ENCODE peak calls at places on chromosomes 1 and 21, in four cellular contexts. T is osteocyte, O is BE2C, Z is nephron progenitor cell. C is an unnamed sample.

GRCh38 chr1:34425785-34426184 is 249.1 kb downstream of the C1orf94 start:
- DNase-seq in T (no peak), O (no peak), Z (no peak), C (no peak)

GRCh38 chr21:43866659-43867331 is 1.8 kb downstream of the AGPAT3 start:
- DNase-seq in T (no peak), O (no peak), Z (no peak), C (no peak)

GRCh38 chr1:207091185-207091906 is 2.7 kb downstream of the C4BPB start:
- DNase-seq in T (no peak), O (no peak), Z (no peak), C (no peak)

GRCh38 chr1:215900684-215901083 is 333.6 kb downstream of the KCTD3 start:
- DNase-seq in T (no peak), O (peak; percentile 48), Z (no peak), C (no peak)

GRCh38 chr1:24101796-24102580 is 9.9 kb downstream of the MYOM3 start:
- DNase-seq in T (no peak), O (peak; percentile 37), Z (no peak), C (no peak)

GRCh38 chr1:52098139-52098871 is 42.2 kb downstream of the BTF3L4 start:
- DNase-seq in T (no peak), O (no peak), Z (no peak), C (no peak)

GRCh38 chr1:115677570-115677969 is 35.8 kb downstream of the VANGL1 start:
- DNase-seq in T (no peak), O (no peak), Z (no peak), C (no peak)

GRCh38 chr1:32239790-32240139 is 7.3 kb upstream of the FAM167B start:
- DNase-seq in T (no peak), O (no peak), Z (peak; percentile 64), C (no peak)

GRCh38 chr1:1621682-1622577 is 6.6 kb downstream of the MIB2 start:
- DNase-seq in T (no peak), O (no peak), Z (no peak), C (no peak)

GRCh38 chr1:98898901-98899300 is 105.8 kb downstream of the PLPPR5 start:
- DNase-seq in T (no peak), O (no peak), Z (no peak), C (no peak)

GRCh38 chr1:41330588-41331545 is 30.4 kb upstream of the FOXO6 start:
- DNase-seq in T (peak; percentile 70), O (no peak), Z (peak; percentile 50), C (no peak)

GRCh38 chr21:36190736-36191135 is 34.1 kb downstream of the DOP1B start:
- DNase-seq in T (no peak), O (no peak), Z (no peak), C (no peak)
- TF ChIP-seq CTCF in T (no peak), O (no peak), Z (no peak), C (no peak)

GRCh38 chr1:228983661-228984060 is 248.4 kb downstream of the RHOU start:
- DNase-seq in T (no peak), O (no peak), Z (no peak), C (no peak)
- TF ChIP-seq CTCF in T (no peak), O (no peak), Z (no peak), C (no peak)

GRCh38 chr1:231423648-231424047 is 1.6 kb upstream of the EGLN1 start:
- DNase-seq in T (no peak), O (no peak), Z (no peak), C (no peak)

GRCh38 chr1:231421616-231421970 is 494 bp downstream of the EGLN1 start:
- DNase-seq in T (no peak), O (peak; percentile 65), Z (peak; percentile 61), C (no peak)

GRCh38 chr1:231422798-231423309 is 767 bp upstream of the EGLN1 start:
- DNase-seq in T (no peak), O (no peak), Z (no peak), C (no peak)

GRCh38 chr1:231420959-231421615 is 1.0 kb downstream of the EGLN1 start:
- DNase-seq in T (no peak), O (peak; percentile 55), Z (peak; percentile 59), C (peak; percentile 57)

GRCh38 chr1:231421971-231422797 is at the start of gene EGLN1:
- DNase-seq in T (peak; percentile 91), O (peak; percentile 92), Z (peak; percentile 87), C (peak; percentile 75)
- TF ChIP-seq CTCF in T (peak; percentile 47), O (peak; percentile 44), Z (no peak), C (peak; percentile 69)

DNA sequence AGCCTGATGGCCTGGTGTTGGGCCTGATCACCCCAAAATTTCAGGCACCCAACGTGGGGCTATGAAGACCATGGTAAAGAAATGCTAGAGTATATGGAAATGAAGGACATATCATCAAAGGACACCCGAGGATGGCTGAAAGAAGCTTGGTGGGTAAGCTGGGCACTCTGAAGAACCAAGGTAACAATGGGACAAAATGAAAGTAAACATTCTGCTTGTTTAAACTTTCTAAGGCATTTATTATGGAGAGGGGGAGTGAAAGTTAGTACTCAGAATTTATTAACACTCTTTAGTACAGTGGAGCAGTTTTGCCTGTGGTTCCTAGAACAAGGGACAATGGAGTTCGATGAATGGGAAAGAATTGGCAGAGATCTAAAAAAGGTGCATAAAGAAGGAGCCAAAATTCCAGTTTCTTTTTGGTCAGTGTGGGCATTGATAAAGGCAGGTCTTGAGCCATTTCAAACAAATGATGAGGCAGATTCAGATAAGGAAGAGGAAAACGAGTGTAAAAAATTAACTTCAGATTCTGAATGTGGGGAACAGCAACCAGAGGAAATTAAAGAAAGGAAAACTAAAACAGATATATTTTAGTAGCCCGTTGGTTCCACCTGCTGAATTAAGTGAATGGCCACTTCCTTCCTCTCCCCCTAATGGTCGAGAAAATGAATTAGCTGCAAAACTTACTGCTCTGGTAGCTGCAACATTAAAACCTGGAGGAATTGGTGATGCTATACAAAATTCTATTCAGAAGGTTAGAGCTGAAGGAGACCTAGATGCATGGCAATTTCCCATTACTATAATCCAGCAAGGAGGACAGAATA is 8.4 kb upstream of the PM20D1 start:
- DNase-seq in T (no peak), O (no peak), Z (no peak), C (no peak)
- TF ChIP-seq CTCF in T (no peak), O (no peak), Z (no peak), C (no peak)

GRCh38 chr1:221543529-221544120 is 198.3 kb downstream of the DUSP10 start:
- DNase-seq in T (no peak), O (no peak), Z (no peak), C (no peak)
- TF ChIP-seq CTCF in T (peak; percentile 62), O (peak; percentile 67), Z (peak; percentile 30), C (peak; percentile 72)

DNA sequence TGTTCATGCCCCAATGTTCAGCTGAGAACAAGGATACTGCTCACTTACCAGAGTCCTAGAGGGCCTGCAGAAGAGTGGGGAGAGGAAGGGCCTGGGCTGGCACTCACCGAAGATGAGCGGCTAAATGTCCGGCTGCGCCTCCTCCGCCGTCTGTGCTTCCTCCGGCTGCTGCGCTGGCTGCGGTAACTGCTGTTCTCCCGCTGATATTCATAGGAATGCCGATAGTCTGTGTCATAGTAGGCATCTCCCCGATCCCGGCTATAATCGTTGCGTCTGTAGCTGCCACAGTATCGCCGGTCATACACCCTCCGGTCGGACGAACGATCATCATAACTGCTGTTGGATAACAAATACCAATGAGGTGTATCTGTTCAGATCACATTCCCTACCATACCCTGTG is 3.9 kb downstream of the CLK2 start:
- DNase-seq in T (no peak), O (no peak), Z (no peak), C (no peak)
- TF ChIP-seq CTCF in T (no peak), O (no peak), Z (no peak), C (no peak)

GRCh38 chr1:101438359-101438758 is 201.5 kb downstream of the S1PR1 start:
- DNase-seq in T (no peak), O (peak; percentile 51), Z (no peak), C (no peak)
- TF ChIP-seq CTCF in T (no peak), O (peak; percentile 69), Z (peak; percentile 32), C (peak; percentile 45)

DNA sequence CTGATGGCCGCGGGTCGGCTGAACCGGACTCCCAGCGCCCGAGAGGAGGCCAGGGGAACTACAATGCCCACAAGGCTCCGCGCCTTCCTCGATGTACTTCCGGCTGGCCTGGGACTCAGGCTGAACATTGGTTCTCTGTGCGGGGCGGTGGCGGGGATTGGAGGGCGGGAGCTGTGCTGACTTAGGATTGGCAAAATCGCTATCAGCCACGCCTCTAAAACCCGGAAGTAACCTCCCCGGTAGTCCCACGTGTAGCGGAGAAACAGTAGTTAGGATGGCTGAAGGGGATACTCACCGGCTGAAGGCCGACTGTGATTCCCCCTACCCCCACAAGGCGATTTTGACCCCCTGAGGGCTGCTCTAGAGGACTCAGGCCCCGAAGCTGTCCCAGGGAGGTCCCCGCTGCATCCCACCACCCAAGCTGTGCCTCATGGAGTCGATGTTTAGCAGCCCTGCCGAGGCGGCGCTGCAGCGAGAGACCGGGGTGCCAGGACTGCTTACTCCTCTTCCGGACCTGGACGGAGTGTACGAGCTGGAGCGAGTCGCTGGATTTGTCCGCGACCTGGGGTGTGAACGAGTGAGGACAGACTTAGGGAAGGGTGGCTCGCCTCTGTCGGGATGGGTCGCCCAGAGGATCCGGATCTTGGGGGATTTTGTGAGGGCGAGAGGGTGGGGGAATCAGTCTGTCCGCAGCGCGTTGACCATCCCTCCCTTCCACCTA is at the start of gene DPH2:
- DNase-seq in T (peak; percentile 97), O (peak; percentile 94), Z (peak; percentile 95), C (peak; percentile 92)
- TF ChIP-seq CTCF in T (no peak), O (no peak), Z (no peak), C (peak; percentile 27)

GRCh38 chr1:84774674-84775548 is 84.7 kb upstream of the SSX2IP start:
- DNase-seq in T (no peak), O (peak; percentile 17), Z (no peak), C (no peak)
- TF ChIP-seq CTCF in T (no peak), O (no peak), Z (no peak), C (no peak)

GRCh38 chr1:183471748-183472487 is 381 bp upstream of the SMG7 start:
- DNase-seq in T (peak; percentile 98), O (peak; percentile 99), Z (peak; percentile 97), C (peak; percentile 98)
- TF ChIP-seq CTCF in T (peak; percentile 9), O (no peak), Z (no peak), C (peak; percentile 36)

C was measured in foreskin keratinocyte.